ENCODE peak calls at places on chromosomes 1 and 21, in four cellular contexts. H is uterus, D is body of pancreas, G is IMR-90. Q is an unnamed sample.

GRCh38 chr1:25487628-25488027 is 55.8 kb upstream of the LDLRAP1 start:
- DNase-seq in H (no peak), D (no peak), G (no peak), Q (no peak)

GRCh38 chr1:10796029-10796944 is at the start of gene CASZ1:
- DNase-seq in H (peak; percentile 77), D (peak; percentile 88), G (peak; percentile 86), Q (peak; percentile 92)

GRCh38 chr1:9270290-9270900 is 22.3 kb upstream of the SPSB1 start:
- DNase-seq in H (no peak), D (no peak), G (no peak), Q (no peak)

GRCh38 chr1:20666804-20667203 is 5.6 kb upstream of the DDOST start:
- DNase-seq in H (no peak), D (no peak), G (peak; percentile 11), Q (peak; percentile 41)

GRCh38 chr1:87252406-87252805 is 76.3 kb upstream of the LMO4 start:
- DNase-seq in H (no peak), D (no peak), G (peak; percentile 76), Q (no peak)

GRCh38 chr1:94772230-94772641 is 47.9 kb upstream of the SLC44A3 start:
- DNase-seq in H (no peak), D (peak; percentile 73), G (peak; percentile 52), Q (no peak)

GRCh38 chr1:234089396-234089795 is 184.9 kb downstream of the SLC35F3 start:
- DNase-seq in H (no peak), D (no peak), G (no peak), Q (peak; percentile 14)

GRCh38 chr1:20884513-20884912 is 97.4 kb upstream of the HP1BP3 start:
- DNase-seq in H (no peak), D (no peak), G (no peak), Q (no peak)

GRCh38 chr1:231407537-231408396 is 14.3 kb downstream of the EGLN1 start:
- DNase-seq in H (no peak), D (no peak), G (peak; percentile 46), Q (no peak)

GRCh38 chr1:156371553-156372264 is 2.7 kb downstream of the RHBG start:
- DNase-seq in H (peak; percentile 58), D (peak; percentile 66), G (peak; percentile 58), Q (no peak)

GRCh38 chr1:199009447-199009846 is 370.6 kb downstream of the PTPRC start:
- DNase-seq in H (no peak), D (no peak), G (no peak), Q (no peak)

GRCh38 chr1:110639724-110640386 is 33.7 kb upstream of the KCNA2 start:
- DNase-seq in H (no peak), D (no peak), G (peak; percentile 47), Q (no peak)

GRCh38 chr1:174818951-174819350 is 180.8 kb upstream of the CACYBP start:
- DNase-seq in H (no peak), D (no peak), G (peak; percentile 41), Q (no peak)

GRCh38 chr1:153661111-153661708 is 2.7 kb downstream of the SNAPIN start:
- DNase-seq in H (no peak), D (no peak), G (no peak), Q (no peak)
- H3K36me3 ChIP-seq in H (no peaks in the 10 kb centered on the region), D (peaks cover 5% of the 10 kb centered on the region), G (peaks cover 47% of the 10 kb centered on the region), Q (peaks cover 67% of the 10 kb centered on the region)

DNA sequence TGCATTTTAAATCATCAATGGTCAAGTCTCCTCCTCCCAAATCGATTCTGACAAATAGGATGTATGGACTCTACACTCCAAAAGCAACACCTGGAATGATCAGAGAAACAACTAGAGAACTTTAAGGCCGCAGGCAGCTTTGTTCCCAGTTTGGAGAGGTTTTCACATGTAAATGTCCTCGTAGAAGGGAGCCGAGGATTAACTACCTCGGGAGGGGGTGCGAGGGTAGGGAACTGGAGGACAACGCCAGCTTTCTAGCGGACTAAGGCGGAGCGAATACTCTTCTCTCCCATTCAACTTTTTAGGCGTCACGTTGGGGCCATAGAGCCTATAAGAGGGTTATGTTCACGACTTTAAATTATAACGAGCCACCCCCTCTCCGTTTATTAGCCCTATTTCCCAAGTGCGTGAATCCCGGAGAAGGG is 1.2 kb downstream of the SCAF4 start:
- DNase-seq in H (no peak), D (peak; percentile 12), G (peak; percentile 28), Q (peak; percentile 91)
- H3K4me1 ChIP-seq in H (peaks cover 22% of the 10 kb centered on the region), D (peaks cover 49% of the 10 kb centered on the region), G (peaks cover 16% of the 10 kb centered on the region), Q (peaks cover 25% of the 10 kb centered on the region)

GRCh38 chr21:38383411-38384245 is 114.6 kb downstream of the ERG start:
- DNase-seq in H (no peak), D (no peak), G (no peak), Q (no peak)

GRCh38 chr21:38386967-38387366 is 111.3 kb downstream of the ERG start:
- DNase-seq in H (no peak), D (no peak), G (no peak), Q (no peak)

GRCh38 chr21:38384246-38384576 is 114.1 kb downstream of the ERG start:
- DNase-seq in H (no peak), D (no peak), G (no peak), Q (no peak)

GRCh38 chr21:38388219-38388618 is 110.1 kb downstream of the ERG start:
- DNase-seq in H (no peak), D (no peak), G (peak; percentile 1), Q (no peak)

DNA sequence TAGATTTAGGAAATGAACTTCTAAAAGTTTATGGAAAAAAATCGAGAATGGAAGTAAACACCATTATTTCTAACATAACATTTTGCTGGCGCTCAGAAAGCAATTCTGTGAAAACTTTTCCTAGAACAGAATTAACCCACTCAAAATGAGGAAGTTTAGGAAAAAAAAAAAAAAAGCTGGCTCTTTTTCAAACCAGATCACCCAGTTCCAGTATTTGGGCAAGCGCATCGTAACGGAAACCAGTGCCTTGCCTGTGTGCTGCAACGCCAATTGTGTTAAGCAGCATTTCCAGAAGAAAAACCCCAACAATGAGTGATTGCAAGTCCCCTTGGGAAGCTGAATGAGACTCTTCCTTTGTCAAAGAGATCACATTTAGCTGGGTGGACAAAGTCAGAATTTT is 113.6 kb downstream of the ERG start:
- DNase-seq in H (no peak), D (peak; percentile 33), G (no peak), Q (no peak)
- H3K36me3 ChIP-seq in H (no peaks in the 10 kb centered on the region), D (no peaks in the 10 kb centered on the region), G (no peaks in the 10 kb centered on the region), Q (no peaks in the 10 kb centered on the region)

GRCh38 chr1:8201331-8201861 is 116.5 kb upstream of the SLC45A1 start:
- DNase-seq in H (no peak), D (no peak), G (peak; percentile 23), Q (no peak)
- H3K4me1 ChIP-seq in H (peaks cover 14% of the 10 kb centered on the region), D (peaks cover 29% of the 10 kb centered on the region), G (peaks cover 41% of the 10 kb centered on the region), Q (no peaks in the 10 kb centered on the region)

GRCh38 chr1:17664322-17664721 is 90.8 kb upstream of the ACTL8 start:
- DNase-seq in H (no peak), D (no peak), G (no peak), Q (no peak)
- H3K36me3 ChIP-seq in H (no peaks in the 10 kb centered on the region), D (no peaks in the 10 kb centered on the region), G (peaks cover 18% of the 10 kb centered on the region), Q (no peaks in the 10 kb centered on the region)

Q was measured in HAP-1.